ENCODE peak calls at places on chromosomes 5 and 9, in five cellular contexts. N is fibroblast of lung, I is colonic mucosa, A is IMR-90, J is HCT116. G is an unnamed sample.

GRCh38 chr5:172901788-172902496 is 57.3 kb upstream of the RPL26L1 start:
- DNase-seq in N (peak; percentile 65), I (no peak), A (peak; percentile 66), J (no peak), G (peak; percentile 80)

GRCh38 chr9:93061791-93062299 is 3.3 kb downstream of the SUSD3 start:
- DNase-seq in N (no peak), I (peak; percentile 44), A (no peak), J (no peak), G (no peak)

GRCh38 chr9:80885894-80886293 is 803.5 kb downstream of the TLE1 start:
- DNase-seq in N (peak; percentile 22), I (no peak), A (no peak), J (no peak), G (no peak)

GRCh38 chr9:120387257-120387999 is 192.5 kb downstream of the CDK5RAP2 start:
- DNase-seq in N (no peak), I (no peak), A (no peak), J (no peak), G (no peak)

GRCh38 chr5:83662558-83662957 is 58.1 kb downstream of the HAPLN1 start:
- DNase-seq in N (no peak), I (no peak), A (no peak), J (no peak), G (no peak)

GRCh38 chr9:131583836-131584555 is 38.7 kb downstream of the PRRT1B start:
- DNase-seq in N (no peak), I (no peak), A (no peak), J (no peak), G (no peak)

GRCh38 chr9:70571247-70571646 is 156.8 kb upstream of the KLF9 start:
- DNase-seq in N (no peak), I (no peak), A (no peak), J (no peak), G (no peak)

GRCh38 chr5:41176952-41177351 is 36.4 kb downstream of the C6 start:
- DNase-seq in N (peak; percentile 83), I (no peak), A (peak; percentile 82), J (no peak), G (no peak)

GRCh38 chr5:66932446-66932845 is 264.2 kb downstream of the CD180 start:
- DNase-seq in N (peak; percentile 57), I (no peak), A (no peak), J (no peak), G (no peak)

GRCh38 chr9:90698874-90699440 is 56.3 kb upstream of the DIRAS2 start:
- DNase-seq in N (no peak), I (no peak), A (no peak), J (no peak), G (no peak)

GRCh38 chr9:8831568-8831967 is 1032.0 kb upstream of the DMAC1 start:
- DNase-seq in N (peak; percentile 39), I (no peak), A (no peak), J (no peak), G (peak; percentile 21)

GRCh38 chr9:133088756-133089155 is 27.0 kb downstream of the CEL start:
- DNase-seq in N (no peak), I (no peak), A (no peak), J (no peak), G (no peak)

GRCh38 chr9:14205463-14205862 is 108.5 kb downstream of the NFIB start:
- DNase-seq in N (peak; percentile 63), I (no peak), A (peak; percentile 82), J (no peak), G (peak; percentile 6)

GRCh38 chr9:37025381-37026084 is 8.5 kb downstream of the PAX5 start:
- DNase-seq in N (no peak), I (no peak), A (no peak), J (no peak), G (no peak)

GRCh38 chr5:956941-957729 is 51.5 kb upstream of the NKD2 start:
- DNase-seq in N (peak; percentile 84), I (no peak), A (peak; percentile 90), J (no peak), G (peak; percentile 96)

GRCh38 chr9:123927625-123928308 is 2.2 kb downstream of the DENND1A start:
- DNase-seq in N (peak; percentile 74), I (peak; percentile 52), A (peak; percentile 55), J (no peak), G (peak; percentile 77)

GRCh38 chr9:113505963-113506624 is 42.6 kb downstream of the RGS3 start:
- DNase-seq in N (no peak), I (no peak), A (no peak), J (no peak), G (no peak)

GRCh38 chr9:7844283-7844682 is 44.7 kb upstream of the DMAC1 start:
- DNase-seq in N (peak; percentile 45), I (peak; percentile 23), A (peak; percentile 7), J (no peak), G (peak; percentile 12)

GRCh38 chr5:136435951-136436544 is 70.7 kb upstream of the TRPC7 start:
- DNase-seq in N (no peak), I (no peak), A (no peak), J (no peak), G (no peak)

GRCh38 chr5:119368238-119368630 is 12.4 kb downstream of the TNFAIP8 start:
- DNase-seq in N (no peak), I (no peak), A (no peak), J (no peak), G (no peak)

GRCh38 chr9:20611751-20612287 is 10.5 kb downstream of the MLLT3 start:
- DNase-seq in N (peak; percentile 88), I (no peak), A (peak; percentile 84), J (no peak), G (peak; percentile 84)

GRCh38 chr5:39829479-39829878 is 404.7 kb upstream of the DAB2 start:
- DNase-seq in N (no peak), I (no peak), A (no peak), J (no peak), G (no peak)

GRCh38 chr9:32677931-32678330 is 42.5 kb upstream of the TAF1L start:
- DNase-seq in N (no peak), I (no peak), A (no peak), J (no peak), G (no peak)

GRCh38 chr5:103224118-103224893 is 34.3 kb upstream of the MACIR start:
- DNase-seq in N (peak; percentile 78), I (peak; percentile 39), A (peak; percentile 75), J (peak; percentile 57), G (peak; percentile 78)

GRCh38 chr9:77019810-77020437 is 469 bp downstream of the FOXB2 start:
- DNase-seq in N (no peak), I (no peak), A (no peak), J (no peak), G (no peak)

GRCh38 chr5:146832985-146833732 is 45.4 kb downstream of the PPP2R2B start:
- DNase-seq in N (no peak), I (no peak), A (no peak), J (no peak), G (no peak)

GRCh38 chr5:163894645-163895044 is 389.2 kb downstream of the MAT2B start:
- DNase-seq in N (peak; percentile 75), I (no peak), A (peak; percentile 94), J (no peak), G (peak; percentile 77)

GRCh38 chr5:39892708-39893107 is 467.9 kb upstream of the DAB2 start:
- DNase-seq in N (no peak), I (no peak), A (no peak), J (no peak), G (peak; percentile 36)

GRCh38 chr9:83270116-83270515 is 207.2 kb upstream of the RASEF start:
- DNase-seq in N (no peak), I (no peak), A (no peak), J (no peak), G (no peak)

GRCh38 chr9:115593587-115594091 is 475.7 kb upstream of the TNC start:
- DNase-seq in N (peak; percentile 75), I (no peak), A (peak; percentile 78), J (peak; percentile 23), G (peak; percentile 74)

GRCh38 chr9:115594551-115594950 is 476.6 kb upstream of the TNC start:
- DNase-seq in N (no peak), I (no peak), A (peak; percentile 40), J (no peak), G (peak; percentile 25)

GRCh38 chr9:115597330-115597729 is 479.4 kb upstream of the TNC start:
- DNase-seq in N (no peak), I (no peak), A (no peak), J (no peak), G (no peak)

GRCh38 chr9:115596743-115597080 is 478.8 kb upstream of the TNC start:
- DNase-seq in N (peak; percentile 35), I (no peak), A (no peak), J (no peak), G (peak; percentile 68)

GRCh38 chr9:115595951-115596742 is 478.2 kb upstream of the TNC start:
- DNase-seq in N (peak; percentile 59), I (no peak), A (peak; percentile 87), J (no peak), G (peak; percentile 86)
- H3K9ac ChIP-seq in N (peak overlapping the region; percentile 45), I (no peak overlapping the region), A (peak overlapping the region; percentile 90), J (no peak overlapping the region), G (peak overlapping the region; percentile 98)

GRCh38 chr9:122403381-122404002 is 32.7 kb downstream of the PTGS1 start:
- DNase-seq in N (no peak), I (no peak), A (peak; percentile 52), J (no peak), G (peak; percentile 62)
- H3K9ac ChIP-seq in N (no peak overlapping the region), I (no peak overlapping the region), A (no peak overlapping the region), J (no peak overlapping the region), G (peak overlapping the region; percentile 76)

DNA sequence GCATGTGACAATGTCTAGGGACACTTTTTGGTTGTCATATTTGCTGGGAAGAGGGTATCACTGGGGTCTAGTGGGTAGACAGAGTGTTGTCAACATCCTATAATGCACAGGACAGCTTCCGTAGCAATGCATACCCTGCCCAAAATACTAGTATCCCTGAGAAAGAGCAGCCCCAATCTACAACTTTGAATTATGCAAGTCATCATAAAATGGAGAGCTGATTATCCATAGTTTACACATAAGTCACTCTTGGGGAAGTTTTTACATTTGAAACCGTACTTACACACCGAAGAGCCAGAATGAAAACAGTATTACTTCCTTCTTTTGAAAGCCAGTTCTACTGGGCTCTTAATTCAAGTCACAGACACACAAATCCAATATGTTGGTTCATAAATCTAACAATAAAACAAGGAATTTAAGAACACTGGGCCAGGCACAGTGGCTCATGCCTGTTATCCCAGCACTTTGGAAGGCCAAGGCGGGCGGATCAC is 21.6 kb downstream of the RNF145 start:
- DNase-seq in N (no peak), I (no peak), A (no peak), J (no peak), G (no peak)
- H3K9ac ChIP-seq in N (no peak overlapping the region), I (no peak overlapping the region), A (no peak overlapping the region), J (no peak overlapping the region), G (no peak overlapping the region)

GRCh38 chr9:134389659-134390058 is 63.4 kb downstream of the RXRA start:
- DNase-seq in N (no peak), I (no peak), A (no peak), J (no peak), G (no peak)

GRCh38 chr9:134391319-134392231 is 65.3 kb downstream of the RXRA start:
- DNase-seq in N (no peak), I (no peak), A (no peak), J (no peak), G (no peak)

GRCh38 chr9:134390537-134390936 is 64.3 kb downstream of the RXRA start:
- DNase-seq in N (no peak), I (no peak), A (no peak), J (no peak), G (no peak)

GRCh38 chr9:134388976-134389375 is 62.7 kb downstream of the RXRA start:
- DNase-seq in N (no peak), I (no peak), A (no peak), J (no peak), G (no peak)

DNA sequence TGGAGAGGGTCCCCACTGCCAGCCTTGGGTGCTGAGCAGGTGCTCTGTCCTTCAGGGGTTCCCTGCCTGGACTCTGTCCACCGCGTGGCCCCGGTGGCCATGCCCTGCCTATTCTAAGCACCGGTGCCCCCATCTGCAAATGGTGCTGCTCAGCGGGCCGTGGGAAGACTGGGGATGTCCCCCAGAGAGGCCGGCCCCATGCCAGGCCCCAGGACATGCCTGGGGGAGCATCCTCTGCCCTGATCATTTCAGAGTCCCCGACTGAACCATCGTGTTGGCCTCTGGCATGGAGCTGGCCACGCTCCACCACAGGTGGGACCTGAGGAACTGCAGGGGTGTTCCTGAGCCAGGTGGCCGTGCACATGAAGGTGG is 64.7 kb downstream of the RXRA start:
- DNase-seq in N (no peak), I (no peak), A (no peak), J (no peak), G (no peak)
- H3K9ac ChIP-seq in N (no peak overlapping the region), I (peak overlapping the region; percentile 19), A (no peak overlapping the region), J (no peak overlapping the region), G (no peak overlapping the region)

G was measured in mesenchymal stem cell.